ENCODE peak calls at places on chromosomes 3 and 15, in four cellular contexts. One of them, this sample, is unnamed. For H3K36me3, the result is how much of the 10 kb centered on the place peaks cover.

GRCh38 chr15:38213392-38213791 is 39.2 kb upstream of the SPRED1 start:
- DNase-seq in sigmoid colon: no peak
- DNase-seq in kidney epithelial cell: no peak
- DNase-seq in GM06990: no peak
- DNase-seq in this sample: no peak

GRCh38 chr3:136544532-136544931 is 207.6 kb downstream of the STAG1 start:
- DNase-seq in kidney epithelial cell: no peak
- DNase-seq in sigmoid colon: no peak
- DNase-seq in GM06990: no peak
- DNase-seq in this sample: no peak

GRCh38 chr15:78873796-78874761 is 1.4 kb downstream of the MORF4L1 start:
- DNase-seq in sigmoid colon: no peak
- DNase-seq in kidney epithelial cell: no peak
- DNase-seq in GM06990: peak
- DNase-seq in this sample: no peak

GRCh38 chr3:48548731-48549705 is 7.6 kb downstream of the PFKFB4 start:
- DNase-seq in kidney epithelial cell: no peak
- DNase-seq in GM06990: peak
- DNase-seq in sigmoid colon: peak
- DNase-seq in this sample: no peak

GRCh38 chr15:46091860-46092450 is 457.1 kb downstream of the SQOR start:
- DNase-seq in GM06990: no peak
- DNase-seq in kidney epithelial cell: no peak
- DNase-seq in sigmoid colon: no peak
- DNase-seq in this sample: no peak

GRCh38 chr3:15206662-15207576 is 873 bp downstream of the CAPN7 start:
- DNase-seq in sigmoid colon: peak
- DNase-seq in kidney epithelial cell: no peak
- DNase-seq in GM06990: peak
- DNase-seq in this sample: no peak

GRCh38 chr3:5568451-5568850 is 380.9 kb downstream of the EDEM1 start:
- DNase-seq in GM06990: no peak
- DNase-seq in kidney epithelial cell: no peak
- DNase-seq in sigmoid colon: no peak
- DNase-seq in this sample: no peak

GRCh38 chr3:171828852-171829770 is 14.0 kb upstream of the TMEM212 start:
- DNase-seq in sigmoid colon: no peak
- DNase-seq in GM06990: no peak
- DNase-seq in kidney epithelial cell: no peak
- DNase-seq in this sample: no peak

GRCh38 chr15:78241017-78241416 is 6.7 kb upstream of the ACSBG1 start:
- DNase-seq in GM06990: peak
- DNase-seq in kidney epithelial cell: no peak
- DNase-seq in sigmoid colon: peak
- DNase-seq in this sample: no peak

GRCh38 chr3:18389108-18389733 is 35.9 kb downstream of the SATB1 start:
- DNase-seq in sigmoid colon: no peak
- DNase-seq in kidney epithelial cell: no peak
- DNase-seq in GM06990: no peak
- DNase-seq in this sample: no peak

GRCh38 chr3:134817297-134817696 is 22.2 kb downstream of the EPHB1 start:
- DNase-seq in sigmoid colon: no peak
- DNase-seq in GM06990: no peak
- DNase-seq in kidney epithelial cell: no peak
- DNase-seq in this sample: no peak

GRCh38 chr3:14161282-14161681 is 17.1 kb downstream of the XPC start:
- DNase-seq in sigmoid colon: no peak
- DNase-seq in kidney epithelial cell: no peak
- DNase-seq in GM06990: no peak
- DNase-seq in this sample: no peak

GRCh38 chr3:62159056-62159455 is 214.3 kb downstream of the FEZF2 start:
- DNase-seq in kidney epithelial cell: no peak
- DNase-seq in GM06990: no peak
- DNase-seq in sigmoid colon: no peak
- DNase-seq in this sample: no peak

GRCh38 chr3:197458906-197459470 is 96.8 kb downstream of the BDH1 start:
- DNase-seq in kidney epithelial cell: no peak
- DNase-seq in sigmoid colon: no peak
- DNase-seq in GM06990: no peak
- DNase-seq in this sample: no peak

GRCh38 chr3:197458179-197458707 is 97.5 kb downstream of the BDH1 start:
- DNase-seq in kidney epithelial cell: no peak
- DNase-seq in GM06990: no peak
- DNase-seq in sigmoid colon: no peak
- DNase-seq in this sample: no peak

GRCh38 chr3:197460002-197460401 is 95.8 kb downstream of the BDH1 start:
- DNase-seq in kidney epithelial cell: no peak
- DNase-seq in sigmoid colon: no peak
- DNase-seq in GM06990: no peak
- DNase-seq in this sample: no peak

GRCh38 chr3:197454014-197454413 is 101.8 kb downstream of the BDH1 start:
- DNase-seq in GM06990: no peak
- DNase-seq in sigmoid colon: no peak
- DNase-seq in kidney epithelial cell: no peak
- DNase-seq in this sample: no peak

DNA sequence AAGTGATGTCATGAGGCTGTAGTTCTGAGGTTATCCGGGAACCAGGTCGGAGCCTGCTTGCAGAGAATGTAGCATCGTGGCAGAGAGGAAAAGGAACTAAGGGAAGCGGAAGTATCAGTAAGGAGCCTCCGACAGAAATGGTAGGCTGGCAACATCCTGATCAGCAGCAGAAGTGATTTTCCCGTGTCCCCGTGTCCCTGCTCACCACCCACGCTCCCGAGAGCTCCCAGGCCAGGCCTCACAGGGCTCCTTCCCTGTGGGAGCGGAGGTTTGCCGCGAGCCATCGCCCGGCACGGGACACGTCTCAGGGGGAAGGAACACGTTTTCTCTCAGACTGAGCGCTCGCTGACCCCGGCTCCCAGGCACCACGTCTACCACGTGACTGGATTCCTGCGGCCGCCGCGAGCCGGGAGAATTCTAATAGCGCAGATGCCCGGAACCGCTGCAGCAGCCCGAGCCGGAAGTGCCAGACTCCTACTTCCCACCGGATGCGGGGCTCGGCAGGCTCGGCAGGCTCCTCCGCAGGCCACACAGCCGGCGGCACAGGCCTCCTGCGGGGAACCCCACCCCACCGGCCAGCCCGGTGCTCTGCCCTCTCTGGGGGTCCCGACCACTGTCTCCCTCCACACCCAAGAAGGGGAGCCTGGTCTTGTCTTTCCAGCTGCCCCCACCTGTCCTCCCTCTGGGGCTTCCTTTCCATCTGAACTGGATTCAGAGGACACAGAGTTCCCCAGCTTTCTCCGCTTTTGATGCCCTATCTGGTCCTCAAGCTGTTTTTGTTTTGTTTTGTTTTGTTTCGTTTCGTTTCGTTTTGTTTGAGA is 99.3 kb downstream of the BDH1 start:
- DNase-seq in GM06990: peak
- DNase-seq in kidney epithelial cell: peak
- DNase-seq in sigmoid colon: peak
- DNase-seq in this sample: peak
- H3K4me3 ChIP-seq in GM06990: peak
- H3K4me3 ChIP-seq in kidney epithelial cell: peak
- H3K4me3 ChIP-seq in sigmoid colon: peak
- H3K4me3 ChIP-seq in this sample: peak

GRCh38 chr3:52047295-52047960 is 8.9 kb downstream of the DUSP7 start:
- DNase-seq in sigmoid colon: no peak
- DNase-seq in GM06990: no peak
- DNase-seq in kidney epithelial cell: no peak
- DNase-seq in this sample: no peak

GRCh38 chr3:52050571-52050970 is 5.8 kb downstream of the DUSP7 start:
- DNase-seq in sigmoid colon: no peak
- DNase-seq in kidney epithelial cell: no peak
- DNase-seq in GM06990: no peak
- DNase-seq in this sample: no peak

GRCh38 chr3:52046914-52047239 is 9.5 kb downstream of the DUSP7 start:
- DNase-seq in sigmoid colon: no peak
- DNase-seq in kidney epithelial cell: no peak
- DNase-seq in GM06990: no peak
- DNase-seq in this sample: no peak

GRCh38 chr3:52051444-52051843 is 4.9 kb downstream of the DUSP7 start:
- DNase-seq in GM06990: no peak
- DNase-seq in sigmoid colon: no peak
- DNase-seq in kidney epithelial cell: no peak
- DNase-seq in this sample: no peak

GRCh38 chr3:52049503-52049902 is 6.9 kb downstream of the DUSP7 start:
- DNase-seq in GM06990: no peak
- DNase-seq in sigmoid colon: no peak
- DNase-seq in kidney epithelial cell: no peak
- DNase-seq in this sample: no peak
- H3K36me3 ChIP-seq in GM06990: under half
- H3K36me3 ChIP-seq in sigmoid colon: under half
- H3K36me3 ChIP-seq in kidney epithelial cell: under half
- H3K36me3 ChIP-seq in this sample: under half

GRCh38 chr15:47565986-47566385 is 151.3 kb upstream of the SEMA6D start:
- DNase-seq in sigmoid colon: no peak
- DNase-seq in GM06990: no peak
- DNase-seq in kidney epithelial cell: no peak
- DNase-seq in this sample: no peak
- TF ChIP-seq CTCF in sigmoid colon: no peak
- TF ChIP-seq CTCF in GM06990: no peak
- TF ChIP-seq CTCF in kidney epithelial cell: no peak
- TF ChIP-seq CTCF in this sample: no peak

DNA sequence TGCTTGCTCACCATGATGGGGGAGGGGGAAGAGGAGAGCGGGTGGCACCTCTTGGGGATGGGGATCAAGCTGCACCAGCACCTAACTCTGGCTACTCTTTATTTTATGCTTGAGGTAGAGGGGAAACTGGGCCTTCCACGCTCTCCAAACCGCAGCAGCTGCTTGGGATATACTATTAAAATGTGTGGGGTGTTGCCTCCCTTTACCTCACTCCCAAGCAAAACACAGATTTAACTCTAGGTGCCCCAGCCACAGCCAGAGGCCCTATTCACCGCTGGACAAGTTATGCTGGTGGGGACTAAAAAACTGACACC is 5.1 kb upstream of the FOXB1 start:
- DNase-seq in kidney epithelial cell: no peak
- DNase-seq in sigmoid colon: no peak
- DNase-seq in GM06990: no peak
- DNase-seq in this sample: no peak
- H3K4me3 ChIP-seq in kidney epithelial cell: no peak
- H3K4me3 ChIP-seq in sigmoid colon: no peak
- H3K4me3 ChIP-seq in GM06990: no peak
- H3K4me3 ChIP-seq in this sample: no peak

DNA sequence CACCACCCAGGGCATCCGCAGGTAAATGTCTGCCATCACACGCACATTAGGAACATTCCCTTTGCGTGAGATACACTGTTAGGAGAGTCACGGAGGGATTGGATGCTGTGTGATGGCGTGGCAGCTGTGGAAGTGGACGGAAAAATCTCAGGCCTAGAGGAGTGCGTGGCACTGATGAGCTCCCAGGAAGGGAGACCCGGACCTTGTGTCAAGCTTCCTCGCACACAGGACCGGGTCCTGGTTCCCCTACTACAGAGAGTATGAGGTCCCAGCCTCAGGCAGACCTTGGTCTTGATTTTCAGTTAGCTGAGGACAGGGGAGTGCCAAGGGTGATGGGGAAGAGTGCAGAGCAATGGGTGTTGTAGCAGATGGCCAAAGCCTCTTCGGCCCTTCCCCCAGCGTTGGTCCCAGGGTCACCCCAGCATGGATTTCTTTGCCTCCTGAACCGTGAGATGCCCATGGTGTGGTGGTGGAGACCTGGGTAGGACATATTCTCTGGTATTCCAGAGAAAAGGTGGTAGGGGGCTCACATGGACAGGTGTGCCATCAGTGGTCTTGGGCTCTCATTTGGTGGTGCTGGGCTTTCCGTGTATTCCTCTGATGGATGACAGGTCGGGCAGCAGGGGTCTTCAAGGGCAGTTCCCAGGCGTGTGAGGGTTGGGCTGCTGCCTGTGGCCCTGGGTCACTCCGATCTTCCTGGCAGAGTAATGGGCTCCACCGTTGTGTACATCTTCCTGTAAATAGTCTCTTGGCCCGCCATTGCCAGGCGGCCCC is 105.1 kb downstream of the SNRPN start:
- DNase-seq in kidney epithelial cell: no peak
- DNase-seq in sigmoid colon: no peak
- DNase-seq in GM06990: no peak
- DNase-seq in this sample: no peak
- H3K36me3 ChIP-seq in kidney epithelial cell: under half
- H3K36me3 ChIP-seq in sigmoid colon: half or more
- H3K36me3 ChIP-seq in GM06990: under half
- H3K36me3 ChIP-seq in this sample: under half

DNA sequence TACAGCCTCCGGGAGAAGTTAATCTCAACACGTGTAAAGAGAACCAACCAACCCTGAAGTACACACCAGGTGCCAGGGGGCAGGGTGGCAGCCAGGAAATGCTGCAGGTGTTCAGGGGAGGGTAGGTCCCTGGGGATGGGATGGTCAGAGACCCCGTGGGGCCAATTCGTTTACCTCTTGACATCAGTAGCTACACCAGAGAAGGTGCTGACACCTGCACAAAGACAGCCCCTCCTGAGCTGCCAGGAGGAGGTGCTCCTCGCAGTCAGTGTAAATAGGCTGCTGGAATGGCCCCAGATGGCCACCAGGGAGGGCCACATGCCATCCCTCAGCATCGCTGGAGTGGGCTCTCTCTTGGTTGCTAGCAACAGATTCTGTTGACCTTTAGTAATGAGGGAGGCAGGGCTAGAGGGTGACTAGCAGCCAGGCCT is 52.8 kb downstream of the CORO2B start:
- DNase-seq in GM06990: no peak
- DNase-seq in sigmoid colon: no peak
- DNase-seq in kidney epithelial cell: no peak
- DNase-seq in this sample: no peak
- TF ChIP-seq CTCF in GM06990: no peak
- TF ChIP-seq CTCF in sigmoid colon: no peak
- TF ChIP-seq CTCF in kidney epithelial cell: no peak
- TF ChIP-seq CTCF in this sample: no peak

GRCh38 chr3:156551746-156552145 is 3.2 kb downstream of the SSR3 start:
- DNase-seq in sigmoid colon: no peak
- DNase-seq in kidney epithelial cell: peak
- DNase-seq in GM06990: no peak
- DNase-seq in this sample: peak
- H3K4me3 ChIP-seq in sigmoid colon: no peak
- H3K4me3 ChIP-seq in kidney epithelial cell: no peak
- H3K4me3 ChIP-seq in GM06990: no peak
- H3K4me3 ChIP-seq in this sample: no peak

GRCh38 chr3:63991666-63992065 is 31.6 kb downstream of the PSMD6 start:
- DNase-seq in GM06990: no peak
- DNase-seq in sigmoid colon: no peak
- DNase-seq in kidney epithelial cell: no peak
- DNase-seq in this sample: no peak

GRCh38 chr3:63990733-63991132 is 32.6 kb downstream of the PSMD6 start:
- DNase-seq in GM06990: no peak
- DNase-seq in sigmoid colon: no peak
- DNase-seq in kidney epithelial cell: no peak
- DNase-seq in this sample: no peak

GRCh38 chr3:63990204-63990603 is 33.1 kb downstream of the PSMD6 start:
- DNase-seq in sigmoid colon: no peak
- DNase-seq in GM06990: no peak
- DNase-seq in kidney epithelial cell: no peak
- DNase-seq in this sample: no peak

GRCh38 chr3:63993653-63994079 is 29.6 kb downstream of the PSMD6 start:
- DNase-seq in sigmoid colon: peak
- DNase-seq in GM06990: no peak
- DNase-seq in kidney epithelial cell: no peak
- DNase-seq in this sample: no peak

GRCh38 chr3:63992461-63993209 is 30.7 kb downstream of the PSMD6 start:
- DNase-seq in sigmoid colon: no peak
- DNase-seq in GM06990: no peak
- DNase-seq in kidney epithelial cell: no peak
- DNase-seq in this sample: no peak
- H3K36me3 ChIP-seq in sigmoid colon: half or more
- H3K36me3 ChIP-seq in GM06990: under half
- H3K36me3 ChIP-seq in kidney epithelial cell: under half
- H3K36me3 ChIP-seq in this sample: under half

This sample was measured in BJ.